ENCODE peak calls at places on chromosomes 4 and X, in eight cellular contexts. B, G, Q, I, O, L, T and Z are unnamed samples.

GRCh38 chr4:100062921-100063320 is 112.8 kb upstream of the H2AZ1 start:
- DNase-seq in B (peak; percentile 33), I (no peak), T (no peak), L (no peak), Q (no peak), G (no peak), O (no peak), Z (no peak)

GRCh38 chrX:13212191-13212651 is 107.6 kb downstream of the ATXN3L start:
- DNase-seq in Q (no peak), L (no peak), O (no peak), B (no peak), I (peak; percentile 60), G (no peak), T (no peak), Z (no peak)

GRCh38 chr4:146165840-146166239 is 9.7 kb upstream of the LSM6 start:
- DNase-seq in T (no peak), I (peak; percentile 90), O (no peak), Q (no peak), B (peak; percentile 89), L (peak; percentile 48), G (no peak), Z (peak; percentile 58)

GRCh38 chr4:4860803-4861591 is 1.5 kb downstream of the MSX1 start:
- DNase-seq in I (peak; percentile 46), O (no peak), B (no peak), G (no peak), L (no peak), T (no peak), Q (no peak), Z (no peak)

GRCh38 chr4:61555789-61556188 is 355.7 kb downstream of the ADGRL3 start:
- DNase-seq in I (peak; percentile 62), T (no peak), Q (no peak), G (no peak), B (peak; percentile 87), L (no peak), O (no peak), Z (no peak)

GRCh38 chr4:102815981-102816380 is 11.4 kb downstream of the UBE2D3 start:
- DNase-seq in L (peak; percentile 57), G (no peak), B (peak; percentile 93), I (peak; percentile 74), T (no peak), O (no peak), Q (no peak), Z (peak; percentile 88)

GRCh38 chr4:94131212-94131611 is 76.5 kb upstream of the SMARCAD1 start:
- DNase-seq in G (no peak), I (no peak), T (no peak), L (no peak), Q (no peak), O (no peak), B (no peak), Z (no peak)

GRCh38 chrX:149699761-149700160 is 12.1 kb upstream of the MAGEA11 start:
- DNase-seq in Q (no peak), B (no peak), I (no peak), O (no peak), G (no peak), T (no peak), L (no peak), Z (no peak)

GRCh38 chr4:174218127-174218790 is 65.2 kb downstream of the FBXO8 start:
- DNase-seq in G (no peak), L (no peak), T (no peak), I (peak; percentile 60), B (peak; percentile 6), Q (no peak), O (no peak), Z (no peak)

GRCh38 chr4:8867624-8868320 is 3.9 kb downstream of the HMX1 start:
- DNase-seq in L (no peak), T (no peak), Q (no peak), O (no peak), I (no peak), G (no peak), B (no peak), Z (no peak)

GRCh38 chr4:64718091-64718490 is 308.8 kb upstream of the TECRL start:
- DNase-seq in L (no peak), Q (no peak), T (no peak), G (no peak), B (peak; percentile 44), I (peak; percentile 0), O (no peak), Z (no peak)

GRCh38 chr4:2574863-2575262 is 38.4 kb downstream of the FAM193A start:
- DNase-seq in B (no peak), T (no peak), I (no peak), Q (no peak), L (no peak), G (no peak), O (no peak), Z (no peak)

GRCh38 chr4:112938461-112939058 is 110.9 kb upstream of the ANK2 start:
- DNase-seq in Q (no peak), I (peak; percentile 78), B (peak; percentile 37), G (peak; percentile 31), T (no peak), O (no peak), L (no peak), Z (peak; percentile 75)

GRCh38 chrX:111719426-111720210 is 38.6 kb downstream of the ALG13 start:
- DNase-seq in B (peak; percentile 48), T (no peak), G (no peak), Q (no peak), L (no peak), O (no peak), I (peak; percentile 51), Z (no peak)

GRCh38 chr4:105471566-105472176 is 2.2 kb downstream of the PPA2 start:
- DNase-seq in L (peak; percentile 27), G (peak; percentile 69), I (peak; percentile 82), B (peak; percentile 69), T (peak; percentile 82), O (peak; percentile 86), Q (peak; percentile 27), Z (peak; percentile 79)

GRCh38 chr4:165668694-165669093 is 204.3 kb upstream of the TLL1 start:
- DNase-seq in G (no peak), B (peak; percentile 51), Q (no peak), T (no peak), L (no peak), I (peak; percentile 52), O (no peak), Z (no peak)

GRCh38 chr4:38672247-38673071 is 8.5 kb downstream of the KLF3 start:
- DNase-seq in Q (peak; percentile 41), I (no peak), B (no peak), L (no peak), O (peak; percentile 40), T (no peak), G (no peak), Z (no peak)

GRCh38 chrX:133171962-133172708 is 46.0 kb downstream of the TFDP3 start:
- DNase-seq in L (no peak), B (no peak), O (peak; percentile 26), I (peak; percentile 4), Q (no peak), T (no peak), G (peak; percentile 22), Z (no peak)

GRCh38 chrX:101410461-101410860 is 2.4 kb downstream of the HNRNPH2 start:
- DNase-seq in B (peak; percentile 18), L (no peak), G (no peak), I (no peak), O (no peak), Q (no peak), T (no peak), Z (no peak)

DNA sequence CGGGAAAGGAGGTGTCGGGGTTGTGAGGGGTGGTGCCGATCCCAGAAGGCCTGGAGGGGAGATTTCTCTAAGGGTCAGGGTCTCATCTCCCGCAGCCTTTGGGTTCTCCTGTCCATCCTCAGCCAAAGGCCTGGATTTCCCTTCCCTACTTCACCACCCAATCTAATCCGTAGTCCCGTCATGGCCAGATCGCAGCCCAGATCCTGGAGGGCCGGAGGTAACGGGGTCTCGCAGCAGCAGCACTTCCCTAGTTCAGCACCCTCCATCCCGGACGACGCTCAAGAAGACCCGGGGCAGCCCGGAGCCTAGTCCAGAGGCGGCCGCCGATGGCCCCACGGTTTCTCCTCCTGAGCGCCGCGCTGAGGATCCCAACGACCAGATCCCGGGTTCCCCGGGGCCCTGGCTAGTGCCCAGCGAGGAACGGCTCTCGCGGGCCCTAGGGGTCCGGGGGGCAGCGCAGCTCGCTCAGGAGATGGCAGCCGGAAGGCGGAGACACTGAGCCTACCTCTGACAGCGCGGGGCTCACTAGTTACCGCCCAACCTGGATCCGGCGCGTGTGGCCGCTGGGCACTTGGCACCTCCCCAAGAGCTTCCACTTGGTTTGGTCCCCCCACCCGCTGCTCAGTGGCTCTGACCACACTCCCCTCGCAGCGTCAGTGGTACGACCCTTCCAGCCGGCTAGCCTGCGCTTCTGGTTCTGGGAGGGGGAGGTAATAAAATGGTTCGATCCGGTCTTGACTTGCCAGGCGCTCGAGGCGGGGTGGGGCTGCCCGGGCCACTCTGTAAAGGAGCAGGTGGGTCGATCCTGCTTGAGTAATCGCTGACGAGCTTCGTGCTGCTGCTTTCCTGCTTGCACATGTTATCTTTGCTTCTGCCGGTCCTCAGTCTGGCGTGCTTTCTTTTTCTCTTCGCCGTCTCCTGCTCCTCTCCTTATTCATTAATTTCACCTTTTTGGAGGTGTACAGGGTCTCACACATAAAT is 3.6 kb downstream of the MAGIX start:
- DNase-seq in G (peak; percentile 85), T (peak; percentile 93), O (peak; percentile 86), Q (peak; percentile 81), B (peak; percentile 76), I (peak; percentile 63), L (no peak), Z (peak; percentile 79)
- TF ChIP-seq CTCF in G (no peak), T (no peak), O (no peak), Q (peak; percentile 9), B (no peak), I (no peak), L (peak; percentile 13), Z (no peak)

GRCh38 chr4:5888222-5888701 is 4.6 kb downstream of the CRMP1 start:
- DNase-seq in O (no peak), Q (no peak), L (no peak), I (no peak), B (peak; percentile 32), T (no peak), G (no peak), Z (no peak)
- H3K4me3 ChIP-seq in O (peak overlapping the region; percentile 26), Q (peak overlapping the region; percentile 50), L (no peak overlapping the region), I (no peak overlapping the region), B (peak overlapping the region; percentile 42), T (peak overlapping the region; percentile 57), G (no peak overlapping the region), Z (no peak overlapping the region)

DNA sequence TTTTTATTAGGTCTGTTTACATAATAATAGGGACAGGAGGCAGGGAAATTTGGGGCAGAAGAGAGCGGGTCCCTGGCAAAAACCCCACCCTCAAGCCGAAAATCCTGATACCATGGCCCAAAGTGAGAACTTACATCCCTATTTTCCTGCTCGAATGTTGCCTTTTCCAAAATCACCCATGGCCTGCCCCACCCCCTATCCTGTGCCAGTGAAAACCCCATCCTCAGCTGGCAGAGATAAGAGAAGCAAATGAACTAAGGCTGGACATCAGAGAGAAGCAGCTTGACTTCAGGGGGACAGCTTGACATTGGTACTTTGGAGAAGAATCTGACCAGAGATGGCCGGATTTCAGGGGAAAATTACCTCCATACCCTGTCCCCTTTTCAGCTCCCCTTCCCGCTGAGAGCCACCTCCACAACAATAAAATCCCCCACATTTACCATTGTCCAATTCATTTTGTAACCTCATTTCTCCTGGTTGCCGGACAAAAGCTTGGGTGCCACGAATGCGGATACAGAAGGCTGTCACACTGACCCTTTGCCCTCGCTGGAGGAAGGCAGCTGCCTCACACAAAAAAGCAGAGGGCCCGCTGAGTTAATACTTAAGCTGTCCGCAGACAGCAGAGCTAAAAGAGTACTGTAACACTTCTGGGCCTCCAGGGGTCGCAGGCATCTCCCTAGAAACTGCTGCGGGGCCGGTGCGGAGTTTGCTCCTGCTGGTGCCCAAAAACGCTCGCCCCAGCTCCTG is 196.2 kb downstream of the SNCA start:
- DNase-seq in O (peak; percentile 50), G (peak; percentile 68), L (peak; percentile 2), Q (peak; percentile 11), T (no peak), B (peak; percentile 63), I (peak; percentile 43), Z (peak; percentile 47)
- TF ChIP-seq CTCF in O (no peak), G (peak; percentile 81), L (peak; percentile 76), Q (no peak), T (no peak), B (peak; percentile 61), I (peak; percentile 65), Z (peak; percentile 69)

GRCh38 chr4:23889368-23889767 is 479 bp downstream of the PPARGC1A start:
- DNase-seq in L (no peak), G (no peak), I (no peak), O (no peak), T (no peak), B (no peak), Q (no peak), Z (no peak)
- H3K4me3 ChIP-seq in L (peak overlapping the region; percentile 48), G (no peak overlapping the region), I (peak overlapping the region; percentile 57), O (peak overlapping the region; percentile 49), T (peak overlapping the region; percentile 52), B (peak overlapping the region; percentile 59), Q (peak overlapping the region; percentile 36), Z (peak overlapping the region; percentile 68)